ENCODE peak calls at places on chromosomes 11 and 22, in five cellular contexts. One of them, this sample, is unnamed.
A peak's percentile ranks its signal among the peaks of the same experiment; 100 is the strongest.

GRCh38 chr11:69212121-69213110 is 56.7 kb downstream of the SMIM38 start:
- DNase-seq in activated CD4-positive, alpha-beta T cell treated with anti-CD3 and anti-CD28 coated beads, Interleukin-2, amount 10 ng/mL, durations not matched to agents 24 days and 14 days: no peak
- DNase-seq in stimulated activated CD4-positive, alpha-beta T cell treated with anti-CD3 and anti-CD28 coated beads, Interleukin-4, amount 100 ng/mL, for 24 hours: no peak
- DNase-seq in ELR: no peak
- DNase-seq in hippocampal formation: no peak
- DNase-seq in this sample: no peak

GRCh38 chr11:44562836-44563460 is 2.5 kb upstream of the CD82 start:
- DNase-seq in activated CD4-positive, alpha-beta T cell treated with anti-CD3 and anti-CD28 coated beads, Interleukin-2, amount 10 ng/mL, durations not matched to agents 24 days and 14 days: no peak
- DNase-seq in stimulated activated CD4-positive, alpha-beta T cell treated with anti-CD3 and anti-CD28 coated beads, Interleukin-4, amount 100 ng/mL, for 24 hours: no peak
- DNase-seq in ELR: no peak
- DNase-seq in hippocampal formation: no peak
- DNase-seq in this sample: no peak

GRCh38 chr11:128361451-128362020 is 225.8 kb downstream of the ETS1 start:
- DNase-seq in activated CD4-positive, alpha-beta T cell treated with anti-CD3 and anti-CD28 coated beads, Interleukin-2, amount 10 ng/mL, durations not matched to agents 24 days and 14 days: no peak
- DNase-seq in stimulated activated CD4-positive, alpha-beta T cell treated with anti-CD3 and anti-CD28 coated beads, Interleukin-4, amount 100 ng/mL, for 24 hours: no peak
- DNase-seq in ELR: peak; percentile 39
- DNase-seq in hippocampal formation: no peak
- DNase-seq in this sample: no peak

GRCh38 chr22:41361716-41362310 is 19.9 kb upstream of the TEF start:
- DNase-seq in activated CD4-positive, alpha-beta T cell treated with anti-CD3 and anti-CD28 coated beads, Interleukin-2, amount 10 ng/mL, durations not matched to agents 24 days and 14 days: no peak
- DNase-seq in stimulated activated CD4-positive, alpha-beta T cell treated with anti-CD3 and anti-CD28 coated beads, Interleukin-4, amount 100 ng/mL, for 24 hours: no peak
- DNase-seq in ELR: peak; percentile 54
- DNase-seq in hippocampal formation: no peak
- DNase-seq in this sample: no peak

GRCh38 chr22:31652129-31652528 is 9.9 kb downstream of the PISD start:
- DNase-seq in activated CD4-positive, alpha-beta T cell treated with anti-CD3 and anti-CD28 coated beads, Interleukin-2, amount 10 ng/mL, durations not matched to agents 24 days and 14 days: no peak
- DNase-seq in stimulated activated CD4-positive, alpha-beta T cell treated with anti-CD3 and anti-CD28 coated beads, Interleukin-4, amount 100 ng/mL, for 24 hours: no peak
- DNase-seq in ELR: no peak
- DNase-seq in hippocampal formation: no peak
- DNase-seq in this sample: no peak

GRCh38 chr11:130806746-130807145 is 109.5 kb downstream of the SNX19 start:
- DNase-seq in activated CD4-positive, alpha-beta T cell treated with anti-CD3 and anti-CD28 coated beads, Interleukin-2, amount 10 ng/mL, durations not matched to agents 24 days and 14 days: no peak
- DNase-seq in stimulated activated CD4-positive, alpha-beta T cell treated with anti-CD3 and anti-CD28 coated beads, Interleukin-4, amount 100 ng/mL, for 24 hours: no peak
- DNase-seq in ELR: no peak
- DNase-seq in hippocampal formation: no peak
- DNase-seq in this sample: no peak

GRCh38 chr11:62148271-62148980 is 24.6 kb downstream of the INCENP start:
- DNase-seq in activated CD4-positive, alpha-beta T cell treated with anti-CD3 and anti-CD28 coated beads, Interleukin-2, amount 10 ng/mL, durations not matched to agents 24 days and 14 days: no peak
- DNase-seq in stimulated activated CD4-positive, alpha-beta T cell treated with anti-CD3 and anti-CD28 coated beads, Interleukin-4, amount 100 ng/mL, for 24 hours: no peak
- DNase-seq in ELR: no peak
- DNase-seq in hippocampal formation: no peak
- DNase-seq in this sample: no peak

GRCh38 chr11:126474888-126475626 is 119.6 kb downstream of the ST3GAL4 start:
- DNase-seq in activated CD4-positive, alpha-beta T cell treated with anti-CD3 and anti-CD28 coated beads, Interleukin-2, amount 10 ng/mL, durations not matched to agents 24 days and 14 days: no peak
- DNase-seq in stimulated activated CD4-positive, alpha-beta T cell treated with anti-CD3 and anti-CD28 coated beads, Interleukin-4, amount 100 ng/mL, for 24 hours: no peak
- DNase-seq in ELR: no peak
- DNase-seq in hippocampal formation: no peak
- DNase-seq in this sample: no peak

GRCh38 chr11:18171377-18172000 is 1.1 kb upstream of the MRGPRX4 start:
- DNase-seq in activated CD4-positive, alpha-beta T cell treated with anti-CD3 and anti-CD28 coated beads, Interleukin-2, amount 10 ng/mL, durations not matched to agents 24 days and 14 days: no peak
- DNase-seq in stimulated activated CD4-positive, alpha-beta T cell treated with anti-CD3 and anti-CD28 coated beads, Interleukin-4, amount 100 ng/mL, for 24 hours: peak; percentile 5
- DNase-seq in ELR: peak; percentile 67
- DNase-seq in hippocampal formation: no peak
- DNase-seq in this sample: no peak

GRCh38 chr22:38107692-38108515 is 2.6 kb downstream of the BAIAP2L2 start:
- DNase-seq in activated CD4-positive, alpha-beta T cell treated with anti-CD3 and anti-CD28 coated beads, Interleukin-2, amount 10 ng/mL, durations not matched to agents 24 days and 14 days: no peak
- DNase-seq in stimulated activated CD4-positive, alpha-beta T cell treated with anti-CD3 and anti-CD28 coated beads, Interleukin-4, amount 100 ng/mL, for 24 hours: no peak
- DNase-seq in ELR: peak; percentile 39
- DNase-seq in hippocampal formation: no peak
- DNase-seq in this sample: no peak

GRCh38 chr22:41538583-41538982 is 5.7 kb downstream of the POLR3H start:
- DNase-seq in activated CD4-positive, alpha-beta T cell treated with anti-CD3 and anti-CD28 coated beads, Interleukin-2, amount 10 ng/mL, durations not matched to agents 24 days and 14 days: no peak
- DNase-seq in stimulated activated CD4-positive, alpha-beta T cell treated with anti-CD3 and anti-CD28 coated beads, Interleukin-4, amount 100 ng/mL, for 24 hours: no peak
- DNase-seq in ELR: no peak
- DNase-seq in hippocampal formation: peak; percentile 88
- DNase-seq in this sample: no peak

GRCh38 chr11:117795726-117796455 is 1.1 kb downstream of the DSCAML1 start:
- DNase-seq in activated CD4-positive, alpha-beta T cell treated with anti-CD3 and anti-CD28 coated beads, Interleukin-2, amount 10 ng/mL, durations not matched to agents 24 days and 14 days: no peak
- DNase-seq in stimulated activated CD4-positive, alpha-beta T cell treated with anti-CD3 and anti-CD28 coated beads, Interleukin-4, amount 100 ng/mL, for 24 hours: no peak
- DNase-seq in ELR: no peak
- DNase-seq in hippocampal formation: no peak
- DNase-seq in this sample: no peak

GRCh38 chr22:50621491-50621880 is 6.5 kb downstream of the ARSA start:
- DNase-seq in activated CD4-positive, alpha-beta T cell treated with anti-CD3 and anti-CD28 coated beads, Interleukin-2, amount 10 ng/mL, durations not matched to agents 24 days and 14 days: peak; percentile 89
- DNase-seq in stimulated activated CD4-positive, alpha-beta T cell treated with anti-CD3 and anti-CD28 coated beads, Interleukin-4, amount 100 ng/mL, for 24 hours: peak; percentile 55
- DNase-seq in ELR: no peak
- DNase-seq in hippocampal formation: no peak
- DNase-seq in this sample: peak; percentile 59

GRCh38 chr22:36756031-36756430 is 19.9 kb downstream of the IFT27 start:
- DNase-seq in activated CD4-positive, alpha-beta T cell treated with anti-CD3 and anti-CD28 coated beads, Interleukin-2, amount 10 ng/mL, durations not matched to agents 24 days and 14 days: no peak
- DNase-seq in stimulated activated CD4-positive, alpha-beta T cell treated with anti-CD3 and anti-CD28 coated beads, Interleukin-4, amount 100 ng/mL, for 24 hours: no peak
- DNase-seq in ELR: no peak
- DNase-seq in hippocampal formation: no peak
- DNase-seq in this sample: no peak

GRCh38 chr11:2791521-2792375 is 92.0 kb upstream of the KCNQ1OT1 start:
- DNase-seq in activated CD4-positive, alpha-beta T cell treated with anti-CD3 and anti-CD28 coated beads, Interleukin-2, amount 10 ng/mL, durations not matched to agents 24 days and 14 days: peak; percentile 63
- DNase-seq in stimulated activated CD4-positive, alpha-beta T cell treated with anti-CD3 and anti-CD28 coated beads, Interleukin-4, amount 100 ng/mL, for 24 hours: peak; percentile 25
- DNase-seq in ELR: no peak
- DNase-seq in hippocampal formation: no peak
- DNase-seq in this sample: no peak

GRCh38 chr22:36386900-36387663 is 685 bp downstream of the MYH9 start:
- DNase-seq in activated CD4-positive, alpha-beta T cell treated with anti-CD3 and anti-CD28 coated beads, Interleukin-2, amount 10 ng/mL, durations not matched to agents 24 days and 14 days: peak; percentile 90
- DNase-seq in stimulated activated CD4-positive, alpha-beta T cell treated with anti-CD3 and anti-CD28 coated beads, Interleukin-4, amount 100 ng/mL, for 24 hours: peak; percentile 62
- DNase-seq in ELR: peak; percentile 63
- DNase-seq in hippocampal formation: no peak
- DNase-seq in this sample: peak; percentile 63

GRCh38 chr11:19368726-19369364 is 128.1 kb upstream of the E2F8 start:
- DNase-seq in activated CD4-positive, alpha-beta T cell treated with anti-CD3 and anti-CD28 coated beads, Interleukin-2, amount 10 ng/mL, durations not matched to agents 24 days and 14 days: no peak
- DNase-seq in stimulated activated CD4-positive, alpha-beta T cell treated with anti-CD3 and anti-CD28 coated beads, Interleukin-4, amount 100 ng/mL, for 24 hours: no peak
- DNase-seq in ELR: peak; percentile 41
- DNase-seq in hippocampal formation: no peak
- DNase-seq in this sample: no peak

GRCh38 chr11:106813803-106814202 is 204.5 kb downstream of the GUCY1A2 start:
- DNase-seq in activated CD4-positive, alpha-beta T cell treated with anti-CD3 and anti-CD28 coated beads, Interleukin-2, amount 10 ng/mL, durations not matched to agents 24 days and 14 days: no peak
- DNase-seq in stimulated activated CD4-positive, alpha-beta T cell treated with anti-CD3 and anti-CD28 coated beads, Interleukin-4, amount 100 ng/mL, for 24 hours: no peak
- DNase-seq in ELR: no peak
- DNase-seq in hippocampal formation: no peak
- DNase-seq in this sample: no peak

GRCh38 chr11:10975287-10975721 is 117.5 kb upstream of the ZBED5 start:
- DNase-seq in activated CD4-positive, alpha-beta T cell treated with anti-CD3 and anti-CD28 coated beads, Interleukin-2, amount 10 ng/mL, durations not matched to agents 24 days and 14 days: no peak
- DNase-seq in stimulated activated CD4-positive, alpha-beta T cell treated with anti-CD3 and anti-CD28 coated beads, Interleukin-4, amount 100 ng/mL, for 24 hours: no peak
- DNase-seq in ELR: no peak
- DNase-seq in hippocampal formation: peak; percentile 40
- DNase-seq in this sample: no peak

GRCh38 chr11:46315033-46315738 is 32.1 kb upstream of the DGKZ start:
- DNase-seq in activated CD4-positive, alpha-beta T cell treated with anti-CD3 and anti-CD28 coated beads, Interleukin-2, amount 10 ng/mL, durations not matched to agents 24 days and 14 days: peak; percentile 93
- DNase-seq in stimulated activated CD4-positive, alpha-beta T cell treated with anti-CD3 and anti-CD28 coated beads, Interleukin-4, amount 100 ng/mL, for 24 hours: peak; percentile 84
- DNase-seq in ELR: peak; percentile 89
- DNase-seq in hippocampal formation: peak; percentile 19
- DNase-seq in this sample: peak; percentile 52

GRCh38 chr11:36160115-36160514 is 129.1 kb downstream of the COMMD9 start:
- DNase-seq in activated CD4-positive, alpha-beta T cell treated with anti-CD3 and anti-CD28 coated beads, Interleukin-2, amount 10 ng/mL, durations not matched to agents 24 days and 14 days: no peak
- DNase-seq in stimulated activated CD4-positive, alpha-beta T cell treated with anti-CD3 and anti-CD28 coated beads, Interleukin-4, amount 100 ng/mL, for 24 hours: no peak
- DNase-seq in ELR: no peak
- DNase-seq in hippocampal formation: no peak
- DNase-seq in this sample: no peak

GRCh38 chr22:22789922-22790845 is 97.4 kb upstream of the IGLL5 start:
- DNase-seq in activated CD4-positive, alpha-beta T cell treated with anti-CD3 and anti-CD28 coated beads, Interleukin-2, amount 10 ng/mL, durations not matched to agents 24 days and 14 days: no peak
- DNase-seq in stimulated activated CD4-positive, alpha-beta T cell treated with anti-CD3 and anti-CD28 coated beads, Interleukin-4, amount 100 ng/mL, for 24 hours: no peak
- DNase-seq in ELR: no peak
- DNase-seq in hippocampal formation: no peak
- DNase-seq in this sample: no peak

GRCh38 chr11:85821636-85822035 is 10.7 kb upstream of the SYTL2 start:
- DNase-seq in activated CD4-positive, alpha-beta T cell treated with anti-CD3 and anti-CD28 coated beads, Interleukin-2, amount 10 ng/mL, durations not matched to agents 24 days and 14 days: no peak
- DNase-seq in stimulated activated CD4-positive, alpha-beta T cell treated with anti-CD3 and anti-CD28 coated beads, Interleukin-4, amount 100 ng/mL, for 24 hours: no peak
- DNase-seq in ELR: peak; percentile 41
- DNase-seq in hippocampal formation: no peak
- DNase-seq in this sample: no peak

GRCh38 chr11:120337896-120338840 is 2.0 kb downstream of the ARHGEF12 start:
- DNase-seq in activated CD4-positive, alpha-beta T cell treated with anti-CD3 and anti-CD28 coated beads, Interleukin-2, amount 10 ng/mL, durations not matched to agents 24 days and 14 days: no peak
- DNase-seq in stimulated activated CD4-positive, alpha-beta T cell treated with anti-CD3 and anti-CD28 coated beads, Interleukin-4, amount 100 ng/mL, for 24 hours: no peak
- DNase-seq in ELR: peak; percentile 43
- DNase-seq in hippocampal formation: peak; percentile 46
- DNase-seq in this sample: no peak

GRCh38 chr11:1167751-1168231 is 10.0 kb downstream of the MUC5AC start:
- DNase-seq in activated CD4-positive, alpha-beta T cell treated with anti-CD3 and anti-CD28 coated beads, Interleukin-2, amount 10 ng/mL, durations not matched to agents 24 days and 14 days: no peak
- DNase-seq in stimulated activated CD4-positive, alpha-beta T cell treated with anti-CD3 and anti-CD28 coated beads, Interleukin-4, amount 100 ng/mL, for 24 hours: no peak
- DNase-seq in ELR: no peak
- DNase-seq in hippocampal formation: no peak
- DNase-seq in this sample: no peak

GRCh38 chr11:60367896-60368295 is 10.4 kb upstream of the MS4A7 start:
- DNase-seq in activated CD4-positive, alpha-beta T cell treated with anti-CD3 and anti-CD28 coated beads, Interleukin-2, amount 10 ng/mL, durations not matched to agents 24 days and 14 days: no peak
- DNase-seq in stimulated activated CD4-positive, alpha-beta T cell treated with anti-CD3 and anti-CD28 coated beads, Interleukin-4, amount 100 ng/mL, for 24 hours: no peak
- DNase-seq in ELR: no peak
- DNase-seq in hippocampal formation: no peak
- DNase-seq in this sample: no peak

GRCh38 chr22:36467042-36467810 is 14.2 kb downstream of the TXN2 start:
- DNase-seq in activated CD4-positive, alpha-beta T cell treated with anti-CD3 and anti-CD28 coated beads, Interleukin-2, amount 10 ng/mL, durations not matched to agents 24 days and 14 days: no peak
- DNase-seq in stimulated activated CD4-positive, alpha-beta T cell treated with anti-CD3 and anti-CD28 coated beads, Interleukin-4, amount 100 ng/mL, for 24 hours: no peak
- DNase-seq in ELR: peak; percentile 83
- DNase-seq in hippocampal formation: no peak
- DNase-seq in this sample: no peak

GRCh38 chr11:33543823-33544222 is 156.8 kb downstream of the C11orf91 start:
- DNase-seq in activated CD4-positive, alpha-beta T cell treated with anti-CD3 and anti-CD28 coated beads, Interleukin-2, amount 10 ng/mL, durations not matched to agents 24 days and 14 days: no peak
- DNase-seq in stimulated activated CD4-positive, alpha-beta T cell treated with anti-CD3 and anti-CD28 coated beads, Interleukin-4, amount 100 ng/mL, for 24 hours: no peak
- DNase-seq in ELR: peak; percentile 58
- DNase-seq in hippocampal formation: no peak
- DNase-seq in this sample: no peak

GRCh38 chr22:37709445-37709765 is 12.6 kb downstream of the TRIOBP start:
- DNase-seq in activated CD4-positive, alpha-beta T cell treated with anti-CD3 and anti-CD28 coated beads, Interleukin-2, amount 10 ng/mL, durations not matched to agents 24 days and 14 days: no peak
- DNase-seq in stimulated activated CD4-positive, alpha-beta T cell treated with anti-CD3 and anti-CD28 coated beads, Interleukin-4, amount 100 ng/mL, for 24 hours: no peak
- DNase-seq in ELR: no peak
- DNase-seq in hippocampal formation: no peak
- DNase-seq in this sample: no peak

GRCh38 chr11:116618461-116618860 is 154.3 kb downstream of the BUD13 start:
- DNase-seq in activated CD4-positive, alpha-beta T cell treated with anti-CD3 and anti-CD28 coated beads, Interleukin-2, amount 10 ng/mL, durations not matched to agents 24 days and 14 days: no peak
- DNase-seq in stimulated activated CD4-positive, alpha-beta T cell treated with anti-CD3 and anti-CD28 coated beads, Interleukin-4, amount 100 ng/mL, for 24 hours: no peak
- DNase-seq in ELR: no peak
- DNase-seq in hippocampal formation: no peak
- DNase-seq in this sample: no peak

GRCh38 chr11:126334665-126335462 is 20.6 kb upstream of the ST3GAL4 start:
- DNase-seq in activated CD4-positive, alpha-beta T cell treated with anti-CD3 and anti-CD28 coated beads, Interleukin-2, amount 10 ng/mL, durations not matched to agents 24 days and 14 days: no peak
- DNase-seq in stimulated activated CD4-positive, alpha-beta T cell treated with anti-CD3 and anti-CD28 coated beads, Interleukin-4, amount 100 ng/mL, for 24 hours: no peak
- DNase-seq in ELR: peak; percentile 74
- DNase-seq in hippocampal formation: no peak
- DNase-seq in this sample: no peak

GRCh38 chr11:125494987-125495725 is 909 bp downstream of the FEZ1 start:
- DNase-seq in activated CD4-positive, alpha-beta T cell treated with anti-CD3 and anti-CD28 coated beads, Interleukin-2, amount 10 ng/mL, durations not matched to agents 24 days and 14 days: peak; percentile 62
- DNase-seq in stimulated activated CD4-positive, alpha-beta T cell treated with anti-CD3 and anti-CD28 coated beads, Interleukin-4, amount 100 ng/mL, for 24 hours: no peak
- DNase-seq in ELR: peak; percentile 51
- DNase-seq in hippocampal formation: peak; percentile 48
- DNase-seq in this sample: no peak

GRCh38 chr11:33303541-33303940 is 46.4 kb downstream of the HIPK3 start:
- DNase-seq in activated CD4-positive, alpha-beta T cell treated with anti-CD3 and anti-CD28 coated beads, Interleukin-2, amount 10 ng/mL, durations not matched to agents 24 days and 14 days: no peak
- DNase-seq in stimulated activated CD4-positive, alpha-beta T cell treated with anti-CD3 and anti-CD28 coated beads, Interleukin-4, amount 100 ng/mL, for 24 hours: no peak
- DNase-seq in ELR: no peak
- DNase-seq in hippocampal formation: no peak
- DNase-seq in this sample: no peak

GRCh38 chr11:64396079-64396591 is 37.2 kb downstream of the RPS6KA4 start:
- DNase-seq in activated CD4-positive, alpha-beta T cell treated with anti-CD3 and anti-CD28 coated beads, Interleukin-2, amount 10 ng/mL, durations not matched to agents 24 days and 14 days: no peak
- DNase-seq in stimulated activated CD4-positive, alpha-beta T cell treated with anti-CD3 and anti-CD28 coated beads, Interleukin-4, amount 100 ng/mL, for 24 hours: no peak
- DNase-seq in ELR: peak; percentile 18
- DNase-seq in hippocampal formation: no peak
- DNase-seq in this sample: no peak

GRCh38 chr11:73734996-73735395 is 25.9 kb downstream of the RAB6A start:
- DNase-seq in activated CD4-positive, alpha-beta T cell treated with anti-CD3 and anti-CD28 coated beads, Interleukin-2, amount 10 ng/mL, durations not matched to agents 24 days and 14 days: no peak
- DNase-seq in stimulated activated CD4-positive, alpha-beta T cell treated with anti-CD3 and anti-CD28 coated beads, Interleukin-4, amount 100 ng/mL, for 24 hours: no peak
- DNase-seq in ELR: no peak
- DNase-seq in hippocampal formation: no peak
- DNase-seq in this sample: no peak

GRCh38 chr11:80116796-80117195 is 676.0 kb upstream of the TENM4 start:
- DNase-seq in activated CD4-positive, alpha-beta T cell treated with anti-CD3 and anti-CD28 coated beads, Interleukin-2, amount 10 ng/mL, durations not matched to agents 24 days and 14 days: no peak
- DNase-seq in stimulated activated CD4-positive, alpha-beta T cell treated with anti-CD3 and anti-CD28 coated beads, Interleukin-4, amount 100 ng/mL, for 24 hours: no peak
- DNase-seq in ELR: no peak
- DNase-seq in hippocampal formation: no peak
- DNase-seq in this sample: no peak

GRCh38 chr11:13119928-13120520 is 110.9 kb downstream of the RASSF10 start:
- DNase-seq in activated CD4-positive, alpha-beta T cell treated with anti-CD3 and anti-CD28 coated beads, Interleukin-2, amount 10 ng/mL, durations not matched to agents 24 days and 14 days: no peak
- DNase-seq in stimulated activated CD4-positive, alpha-beta T cell treated with anti-CD3 and anti-CD28 coated beads, Interleukin-4, amount 100 ng/mL, for 24 hours: no peak
- DNase-seq in ELR: no peak
- DNase-seq in hippocampal formation: no peak
- DNase-seq in this sample: no peak

GRCh38 chr11:118117790-118118601 is 31.2 kb upstream of the SMIM35 start:
- DNase-seq in activated CD4-positive, alpha-beta T cell treated with anti-CD3 and anti-CD28 coated beads, Interleukin-2, amount 10 ng/mL, durations not matched to agents 24 days and 14 days: no peak
- DNase-seq in stimulated activated CD4-positive, alpha-beta T cell treated with anti-CD3 and anti-CD28 coated beads, Interleukin-4, amount 100 ng/mL, for 24 hours: no peak
- DNase-seq in ELR: no peak
- DNase-seq in hippocampal formation: no peak
- DNase-seq in this sample: no peak

GRCh38 chr11:8108430-8108829 is 27.4 kb downstream of the TUB start:
- DNase-seq in activated CD4-positive, alpha-beta T cell treated with anti-CD3 and anti-CD28 coated beads, Interleukin-2, amount 10 ng/mL, durations not matched to agents 24 days and 14 days: no peak
- DNase-seq in stimulated activated CD4-positive, alpha-beta T cell treated with anti-CD3 and anti-CD28 coated beads, Interleukin-4, amount 100 ng/mL, for 24 hours: no peak
- DNase-seq in ELR: no peak
- DNase-seq in hippocampal formation: no peak
- DNase-seq in this sample: no peak